ENCODE peak calls at places on chromosome 17, in five cellular contexts. One of them, this sample, is unnamed.

GRCh38 chr17:51259574-51260236 is at the start of gene MBTD1:
- DNase-seq in HL-60: peak; percentile 91
- DNase-seq in GM12878: no peak
- DNase-seq in K562: peak; percentile 97
- DNase-seq in H1: peak; percentile 96
- DNase-seq in this sample: peak; percentile 98

GRCh38 chr17:41599680-41600079 is 12.9 kb downstream of the KRT16 start:
- DNase-seq in K562: no peak
- DNase-seq in HL-60: no peak
- DNase-seq in GM12878: no peak
- DNase-seq in H1: no peak
- DNase-seq in this sample: no peak

GRCh38 chr17:55641559-55642160 is 81.0 kb downstream of the TMEM100 start:
- DNase-seq in HL-60: peak; percentile 36
- DNase-seq in K562: peak; percentile 26
- DNase-seq in GM12878: no peak
- DNase-seq in H1: peak; percentile 52
- DNase-seq in this sample: peak; percentile 58

GRCh38 chr17:44581868-44582267 is 24.6 kb downstream of the FZD2 start:
- DNase-seq in K562: no peak
- DNase-seq in GM12878: no peak
- DNase-seq in H1: no peak
- DNase-seq in HL-60: no peak
- DNase-seq in this sample: no peak

GRCh38 chr17:64170286-64170685 is 40.3 kb upstream of the ERN1 start:
- DNase-seq in HL-60: no peak
- DNase-seq in K562: no peak
- DNase-seq in H1: no peak
- DNase-seq in GM12878: no peak
- DNase-seq in this sample: no peak

GRCh38 chr17:81090361-81091133 is 55.6 kb downstream of the BAIAP2 start:
- DNase-seq in K562: peak; percentile 92
- DNase-seq in H1: peak; percentile 83
- DNase-seq in HL-60: peak; percentile 89
- DNase-seq in GM12878: no peak
- DNase-seq in this sample: no peak

GRCh38 chr17:34485999-34486398 is 93.4 kb upstream of the TMEM132E start:
- DNase-seq in K562: no peak
- DNase-seq in GM12878: no peak
- DNase-seq in HL-60: peak; percentile 88
- DNase-seq in H1: no peak
- DNase-seq in this sample: no peak

GRCh38 chr17:29927546-29927945 is 2.5 kb downstream of the SSH2 start:
- DNase-seq in GM12878: no peak
- DNase-seq in HL-60: no peak
- DNase-seq in H1: no peak
- DNase-seq in K562: no peak
- DNase-seq in this sample: no peak

GRCh38 chr17:74573169-74573568 is 5.9 kb upstream of the CD300H start:
- DNase-seq in HL-60: no peak
- DNase-seq in GM12878: no peak
- DNase-seq in H1: no peak
- DNase-seq in K562: no peak
- DNase-seq in this sample: no peak

GRCh38 chr17:77299256-77300015 is 158.7 kb downstream of the SEC14L1 start:
- DNase-seq in GM12878: no peak
- DNase-seq in K562: no peak
- DNase-seq in H1: no peak
- DNase-seq in HL-60: no peak
- DNase-seq in this sample: peak; percentile 77

GRCh38 chr17:36152639-36153120 is 23.8 kb downstream of the TBC1D3B start:
- DNase-seq in HL-60: peak; percentile 14
- DNase-seq in GM12878: no peak
- DNase-seq in K562: no peak
- DNase-seq in H1: no peak
- DNase-seq in this sample: no peak

GRCh38 chr17:77420804-77421634 is 280.2 kb downstream of the SEC14L1 start:
- DNase-seq in K562: peak; percentile 71
- DNase-seq in GM12878: no peak
- DNase-seq in H1: peak; percentile 69
- DNase-seq in HL-60: peak; percentile 63
- DNase-seq in this sample: no peak

GRCh38 chr17:21345236-21345635 is 30.9 kb upstream of the KCNJ12 start:
- DNase-seq in H1: no peak
- DNase-seq in GM12878: no peak
- DNase-seq in HL-60: no peak
- DNase-seq in K562: no peak
- DNase-seq in this sample: no peak

GRCh38 chr17:3447625-3448024 is 14.0 kb upstream of the OR1E2 start:
- DNase-seq in H1: no peak
- DNase-seq in GM12878: no peak
- DNase-seq in HL-60: no peak
- DNase-seq in K562: peak; percentile 17
- DNase-seq in this sample: peak; percentile 6

GRCh38 chr17:21289902-21290571 is 5.5 kb downstream of the MAP2K3 start:
- DNase-seq in K562: no peak
- DNase-seq in HL-60: no peak
- DNase-seq in H1: no peak
- DNase-seq in GM12878: no peak
- DNase-seq in this sample: no peak

DNA sequence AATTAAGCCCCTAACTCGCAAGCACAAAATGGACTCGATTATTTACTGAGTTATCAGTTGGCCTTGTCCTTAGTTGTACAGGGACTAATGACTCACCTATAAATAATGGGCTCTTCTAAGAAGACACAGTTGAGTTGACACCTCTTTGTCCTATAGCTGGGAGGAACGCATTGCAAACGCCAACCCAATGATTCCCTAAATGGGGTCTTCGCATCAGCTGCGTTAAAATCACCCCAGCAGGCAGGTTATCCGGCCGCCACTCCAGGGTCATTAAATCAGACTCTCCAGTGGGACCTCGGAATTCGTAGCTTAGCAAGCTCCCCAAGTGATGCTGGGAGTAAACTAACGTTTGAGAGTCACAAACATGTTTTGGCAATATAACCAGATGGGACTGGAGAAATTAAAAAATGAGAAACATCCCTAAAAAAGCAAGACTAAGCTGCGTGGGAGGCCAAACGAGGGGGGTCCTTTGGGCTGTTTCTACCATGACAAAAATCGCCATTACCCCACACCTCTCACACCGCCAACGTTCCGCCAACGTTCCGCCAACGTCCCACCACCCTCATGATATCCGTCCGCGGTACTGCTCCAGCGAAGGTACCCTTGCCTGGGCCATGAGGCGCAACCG is 932 bp upstream of the NFE2L1 start:
- DNase-seq in GM12878: no peak
- DNase-seq in HL-60: no peak
- DNase-seq in H1: no peak
- DNase-seq in K562: no peak
- DNase-seq in this sample: no peak
- TF ChIP-seq GABPA in GM12878: no peak
- TF ChIP-seq GABPA in HL-60: no peak
- TF ChIP-seq GABPA in H1: no peak
- TF ChIP-seq GABPA in K562: no peak
- TF ChIP-seq GABPA in this sample: peak; percentile 19

GRCh38 chr17:42804918-42805367 is 6.3 kb downstream of the CNTD1 start:
- DNase-seq in HL-60: no peak
- DNase-seq in H1: no peak
- DNase-seq in GM12878: no peak
- DNase-seq in K562: no peak
- DNase-seq in this sample: peak; percentile 86
- TF ChIP-seq GABPA in HL-60: no peak
- TF ChIP-seq GABPA in H1: no peak
- TF ChIP-seq GABPA in GM12878: no peak
- TF ChIP-seq GABPA in K562: no peak
- TF ChIP-seq GABPA in this sample: no peak

GRCh38 chr17:61407211-61407911 is 7.7 kb downstream of the TBX2 start:
- DNase-seq in HL-60: no peak
- DNase-seq in GM12878: no peak
- DNase-seq in H1: no peak
- DNase-seq in K562: no peak
- DNase-seq in this sample: no peak

GRCh38 chr17:61405686-61406542 is 6.3 kb downstream of the TBX2 start:
- DNase-seq in H1: peak; percentile 63
- DNase-seq in K562: no peak
- DNase-seq in GM12878: no peak
- DNase-seq in HL-60: no peak
- DNase-seq in this sample: no peak

GRCh38 chr17:61406543-61406845 is 6.9 kb downstream of the TBX2 start:
- DNase-seq in H1: no peak
- DNase-seq in K562: no peak
- DNase-seq in HL-60: no peak
- DNase-seq in GM12878: no peak
- DNase-seq in this sample: no peak

GRCh38 chr17:61408151-61409041 is 8.8 kb downstream of the TBX2 start:
- DNase-seq in H1: peak; percentile 64
- DNase-seq in K562: no peak
- DNase-seq in HL-60: no peak
- DNase-seq in GM12878: no peak
- DNase-seq in this sample: no peak

GRCh38 chr17:61406871-61407210 is 7.2 kb downstream of the TBX2 start:
- DNase-seq in K562: no peak
- DNase-seq in H1: no peak
- DNase-seq in HL-60: no peak
- DNase-seq in GM12878: no peak
- DNase-seq in this sample: no peak
- TF ChIP-seq GABPA in K562: no peak
- TF ChIP-seq GABPA in H1: no peak
- TF ChIP-seq GABPA in HL-60: no peak
- TF ChIP-seq GABPA in GM12878: no peak
- TF ChIP-seq GABPA in this sample: no peak

GRCh38 chr17:18975597-18975996 is 23.6 kb downstream of the SLC5A10 start:
- DNase-seq in H1: no peak
- DNase-seq in HL-60: no peak
- DNase-seq in K562: no peak
- DNase-seq in GM12878: no peak
- DNase-seq in this sample: no peak

GRCh38 chr17:18976201-18976600 is 24.2 kb downstream of the SLC5A10 start:
- DNase-seq in GM12878: no peak
- DNase-seq in K562: no peak
- DNase-seq in H1: no peak
- DNase-seq in HL-60: no peak
- DNase-seq in this sample: no peak

GRCh38 chr17:18971801-18972200 is 19.8 kb downstream of the SLC5A10 start:
- DNase-seq in H1: no peak
- DNase-seq in HL-60: no peak
- DNase-seq in GM12878: no peak
- DNase-seq in K562: no peak
- DNase-seq in this sample: no peak

GRCh38 chr17:18977021-18977420 is 25.1 kb downstream of the SLC5A10 start:
- DNase-seq in K562: no peak
- DNase-seq in HL-60: no peak
- DNase-seq in H1: no peak
- DNase-seq in GM12878: no peak
- DNase-seq in this sample: no peak

DNA sequence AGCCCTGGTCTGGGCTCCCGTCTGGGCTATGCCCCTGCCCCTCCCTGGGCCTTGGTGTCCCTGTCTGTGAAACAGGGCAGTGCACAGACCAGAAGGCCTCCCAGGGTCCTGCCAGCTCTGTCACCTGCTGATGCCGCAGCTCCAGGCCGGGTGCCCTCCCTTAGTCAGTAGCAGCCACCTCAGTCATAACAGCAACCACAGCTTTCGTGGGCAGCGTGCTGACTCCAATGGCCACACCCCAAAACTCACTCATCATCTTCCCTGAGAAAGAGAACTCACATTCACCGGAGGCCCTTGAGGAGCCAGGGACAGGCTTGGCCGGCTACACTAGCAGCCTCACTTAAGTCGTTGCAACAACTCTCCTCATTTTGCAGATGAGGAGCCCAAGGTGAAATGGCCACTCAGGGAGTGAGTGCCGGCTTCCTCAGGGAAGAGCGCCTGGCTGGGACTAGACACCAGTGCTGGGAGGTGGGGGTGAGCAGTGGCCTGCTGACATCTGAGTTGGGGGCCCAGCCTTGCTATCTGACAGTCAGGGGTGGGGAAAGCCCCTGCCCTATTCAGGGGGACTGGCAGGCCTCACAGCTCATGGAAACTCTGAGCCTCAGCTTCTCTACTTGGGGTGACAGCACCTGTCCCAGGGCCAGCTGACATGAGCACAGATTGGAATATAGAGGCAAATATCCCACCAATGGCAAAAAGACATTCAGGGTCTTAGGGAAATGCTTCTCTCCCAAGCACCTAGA is 22.6 kb downstream of the SLC5A10 start:
- DNase-seq in H1: no peak
- DNase-seq in GM12878: no peak
- DNase-seq in K562: no peak
- DNase-seq in HL-60: no peak
- DNase-seq in this sample: no peak
- TF ChIP-seq GABPA in H1: no peak
- TF ChIP-seq GABPA in GM12878: no peak
- TF ChIP-seq GABPA in K562: no peak
- TF ChIP-seq GABPA in HL-60: no peak
- TF ChIP-seq GABPA in this sample: no peak

This sample was measured in HepG2.